ENCODE peak calls at places on chromosomes 5 and 9, in five cellular contexts. I, A, D, B and V are unnamed samples.

GRCh38 chr9:5425006-5425628 is 12.6 kb downstream of the PLGRKT start:
- DNase-seq in I (no peak), A (no peak), D (peak), B (no peak), V (no peak)

GRCh38 chr9:74499770-74500583 is 2.8 kb downstream of the RORB start:
- DNase-seq in I (no peak), A (no peak), B (no peak), D (peak), V (no peak)

GRCh38 chr5:91074615-91075014 is 308.5 kb downstream of the ARRDC3 start:
- DNase-seq in I (no peak), D (peak), A (no peak), B (peak), V (peak)

GRCh38 chr5:6979061-6979460 is 265.8 kb downstream of the TENT4A start:
- DNase-seq in D (no peak), I (no peak), B (no peak), A (no peak), V (no peak)

GRCh38 chr9:138122676-138123075 is 245.1 kb downstream of the CACNA1B start:
- DNase-seq in D (no peak), A (no peak), I (no peak), B (no peak), V (no peak)

GRCh38 chr9:100150209-100150608 is 51.2 kb downstream of the INVS start:
- DNase-seq in B (peak), D (peak), I (no peak), A (no peak), V (no peak)

GRCh38 chr5:103019804-103020203 is 100.1 kb downstream of the GIN1 start:
- DNase-seq in D (no peak), A (no peak), B (no peak), I (no peak), V (no peak)

GRCh38 chr5:96220610-96221390 is 212.2 kb downstream of the PCSK1 start:
- DNase-seq in B (no peak), D (peak), A (no peak), I (no peak), V (peak)

GRCh38 chr5:107431536-107431935 is 239.2 kb downstream of the EFNA5 start:
- DNase-seq in B (no peak), A (no peak), I (no peak), D (no peak), V (no peak)

GRCh38 chr5:3214396-3214795 is 381.2 kb upstream of the IRX1 start:
- DNase-seq in D (no peak), I (no peak), A (no peak), B (no peak), V (no peak)

GRCh38 chr5:149803641-149804468 is 73.7 kb downstream of the PPARGC1B start:
- DNase-seq in D (no peak), B (no peak), A (no peak), I (no peak), V (no peak)
- TF ChIP-seq CTCF in D (no peak), B (no peak), A (no peak), I (no peak), V (no peak)

GRCh38 chr9:131008909-131009618 is at the start of gene LAMC3:
- DNase-seq in A (no peak), B (no peak), I (no peak), D (peak), V (no peak)
- TF ChIP-seq CTCF in A (no peak), B (peak), I (peak), D (peak), V (peak)

DNA sequence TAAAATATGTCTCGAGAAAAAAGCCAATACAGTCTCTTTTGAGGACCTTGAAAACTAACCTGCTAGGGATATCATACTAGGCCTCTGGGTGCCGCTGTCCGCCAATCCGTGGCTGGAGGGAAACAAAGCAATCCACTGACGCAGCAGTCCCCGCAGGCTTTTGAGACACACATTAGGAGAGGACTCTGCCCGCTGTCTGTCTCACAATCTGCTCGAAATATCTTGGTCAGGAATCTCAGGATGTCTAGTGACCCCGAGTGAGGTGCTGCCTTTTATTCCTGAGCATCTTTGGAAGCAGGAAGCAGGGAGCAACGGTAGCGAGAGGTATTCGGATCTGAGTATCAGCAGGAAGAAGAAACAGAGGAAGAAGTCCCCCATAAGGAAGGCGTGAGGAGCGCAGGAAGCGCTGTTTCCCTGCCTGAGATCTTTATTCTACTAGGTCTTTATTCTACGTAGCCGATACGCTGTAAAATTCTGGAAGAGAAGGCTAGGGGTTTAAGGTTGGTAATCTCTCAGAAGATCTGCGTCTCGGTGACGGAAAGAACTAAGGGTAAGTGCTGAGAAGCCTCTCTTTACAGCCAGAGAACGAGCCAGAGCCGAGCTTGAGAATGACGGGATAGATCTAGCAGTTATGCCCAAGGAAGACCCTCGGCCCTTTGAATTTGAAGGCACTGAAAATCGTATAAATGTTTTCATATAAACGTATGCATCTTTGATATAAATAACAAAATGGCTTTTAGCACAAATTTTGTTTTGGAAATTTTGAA is 4.0 kb upstream of the PCDHGA1 start:
- DNase-seq in I (no peak), A (peak), D (peak), B (peak), V (peak)
- TF ChIP-seq CTCF in I (peak), A (peak), D (peak), B (peak), V (peak)

GRCh38 chr5:1803192-1803591 is 2.0 kb downstream of the NDUFS6 start:
- DNase-seq in A (no peak), D (no peak), B (no peak), I (no peak), V (no peak)

GRCh38 chr5:1801954-1802295 is 718 bp downstream of the NDUFS6 start:
- DNase-seq in B (no peak), D (no peak), I (no peak), A (no peak), V (no peak)

GRCh38 chr5:1799602-1800469 is at the start of gene MRPL36:
- DNase-seq in A (peak), B (peak), I (peak), D (peak), V (peak)

GRCh38 chr5:1800470-1801060 is 642 bp upstream of the NDUFS6 start:
- DNase-seq in I (no peak), A (no peak), D (peak), B (no peak), V (no peak)

GRCh38 chr5:1801061-1801953 is at the start of gene NDUFS6:
- DNase-seq in I (peak), D (peak), A (peak), B (no peak), V (no peak)
- TF ChIP-seq CTCF in I (no peak), D (no peak), A (no peak), B (no peak), V (peak)